ENCODE peak calls at places on chromosomes 3 and 15, in eight cellular contexts. W is AG04450; Z is pancreas; G is CD4-positive, alpha-beta T cell; S is neural progenitor cell; X is right cardiac atrium; N is CD8-positive, alpha-beta memory T cell; C is endodermal cell. E is an unnamed sample.
A peak's percentile ranks its signal among the peaks of the same experiment; 100 is the strongest.

GRCh38 chr3:67647390-67647878 is 7.0 kb downstream of the SUCLG2 start:
- DNase-seq in C (no peak), X (peak; percentile 43), N (no peak), Z (no peak), G (no peak), S (no peak), W (peak; percentile 91), E (no peak)

GRCh38 chr3:66723231-66723630 is 222.4 kb upstream of the LRIG1 start:
- DNase-seq in N (no peak), C (no peak), X (no peak), W (no peak), S (no peak), Z (no peak), G (no peak), E (no peak)

GRCh38 chr3:4848176-4848575 is 131.1 kb upstream of the BHLHE40 start:
- DNase-seq in S (no peak), C (no peak), G (no peak), N (no peak), Z (no peak), X (no peak), W (no peak), E (no peak)

GRCh38 chr3:99965681-99966408 is 148.2 kb downstream of the CMSS1 start:
- DNase-seq in C (no peak), S (no peak), W (no peak), G (no peak), Z (no peak), X (peak; percentile 55), N (no peak), E (no peak)

GRCh38 chr15:70469182-70469581 is 294.2 kb downstream of the UACA start:
- DNase-seq in S (no peak), C (no peak), Z (no peak), N (peak; percentile 2), W (no peak), X (no peak), G (no peak), E (no peak)

GRCh38 chr3:195450731-195451229 is 8.0 kb upstream of the ACAP2 start:
- DNase-seq in C (no peak), N (no peak), G (no peak), W (peak; percentile 85), S (no peak), Z (no peak), X (no peak), E (no peak)

GRCh38 chr15:69540622-69541021 is 88.0 kb downstream of the RPLP1 start:
- DNase-seq in G (no peak), W (no peak), X (no peak), N (no peak), Z (no peak), C (no peak), S (no peak), E (no peak)

GRCh38 chr15:39580117-39580629 is 706 bp upstream of the THBS1 start:
- DNase-seq in S (peak; percentile 94), G (peak; percentile 76), N (peak; percentile 90), C (peak; percentile 98), Z (peak; percentile 83), W (peak; percentile 95), X (peak; percentile 99), E (peak; percentile 85)

GRCh38 chr3:135248217-135248616 is 453.2 kb downstream of the EPHB1 start:
- DNase-seq in S (no peak), N (no peak), G (no peak), W (no peak), C (no peak), X (no peak), Z (no peak), E (no peak)

GRCh38 chr3:167742338-167742737 is 6.8 kb downstream of the SERPINI1 start:
- DNase-seq in S (no peak), C (no peak), Z (no peak), X (no peak), N (no peak), W (no peak), G (no peak), E (no peak)

GRCh38 chr15:90664650-90665287 is 52.4 kb upstream of the BLM start:
- DNase-seq in S (no peak), C (no peak), N (no peak), X (peak; percentile 86), G (no peak), Z (no peak), W (no peak), E (no peak)

GRCh38 chr15:82646250-82647044 is 716 bp downstream of the CPEB1 start:
- DNase-seq in Z (peak; percentile 42), G (no peak), N (no peak), X (no peak), C (peak; percentile 84), S (peak; percentile 49), W (no peak), E (no peak)

GRCh38 chr15:82649226-82649999 is 2.2 kb upstream of the CPEB1 start:
- DNase-seq in X (no peak), G (no peak), Z (no peak), N (no peak), S (no peak), W (no peak), C (no peak), E (no peak)

GRCh38 chr15:82648257-82649103 is 1.3 kb upstream of the CPEB1 start:
- DNase-seq in X (peak; percentile 57), S (peak; percentile 65), W (no peak), N (no peak), C (peak; percentile 79), G (no peak), Z (no peak), E (no peak)

GRCh38 chr15:82647835-82648256 is 683 bp upstream of the CPEB1 start:
- DNase-seq in C (peak; percentile 83), S (peak; percentile 60), W (no peak), N (peak; percentile 66), X (no peak), G (peak; percentile 44), Z (peak; percentile 7), E (peak; percentile 58)

GRCh38 chr15:82647045-82647834 is at the start of gene CPEB1:
- DNase-seq in X (peak; percentile 86), S (peak; percentile 65), W (no peak), G (peak; percentile 29), Z (peak; percentile 46), N (peak; percentile 55), C (peak; percentile 74), E (peak; percentile 52)
- H3K27me3 ChIP-seq in X (no peaks in the 10 kb centered on the region), S (peaks cover 99% of the 10 kb centered on the region), W (peaks cover 45% of the 10 kb centered on the region), G (peaks cover 69% of the 10 kb centered on the region), Z (no peaks in the 10 kb centered on the region), N (peaks cover 10% of the 10 kb centered on the region), C (peaks cover 68% of the 10 kb centered on the region), E (no peaks in the 10 kb centered on the region)

GRCh38 chr3:129047553-129047839 is 13.1 kb upstream of the GP9 start:
- DNase-seq in W (no peak), S (no peak), C (peak; percentile 31), Z (no peak), N (no peak), G (no peak), X (no peak), E (no peak)

GRCh38 chr3:129046732-129047552 is 13.6 kb upstream of the GP9 start:
- DNase-seq in C (no peak), S (no peak), Z (no peak), G (no peak), N (no peak), X (no peak), W (no peak), E (no peak)

GRCh38 chr3:129051776-129052400 is 8.7 kb upstream of the GP9 start:
- DNase-seq in Z (peak; percentile 31), G (no peak), C (peak; percentile 48), W (no peak), N (no peak), S (no peak), X (peak; percentile 89), E (no peak)

GRCh38 chr3:129052675-129053074 is 7.9 kb upstream of the GP9 start:
- DNase-seq in C (peak; percentile 35), W (no peak), X (peak; percentile 88), G (no peak), Z (peak; percentile 73), N (no peak), S (no peak), E (no peak)

DNA sequence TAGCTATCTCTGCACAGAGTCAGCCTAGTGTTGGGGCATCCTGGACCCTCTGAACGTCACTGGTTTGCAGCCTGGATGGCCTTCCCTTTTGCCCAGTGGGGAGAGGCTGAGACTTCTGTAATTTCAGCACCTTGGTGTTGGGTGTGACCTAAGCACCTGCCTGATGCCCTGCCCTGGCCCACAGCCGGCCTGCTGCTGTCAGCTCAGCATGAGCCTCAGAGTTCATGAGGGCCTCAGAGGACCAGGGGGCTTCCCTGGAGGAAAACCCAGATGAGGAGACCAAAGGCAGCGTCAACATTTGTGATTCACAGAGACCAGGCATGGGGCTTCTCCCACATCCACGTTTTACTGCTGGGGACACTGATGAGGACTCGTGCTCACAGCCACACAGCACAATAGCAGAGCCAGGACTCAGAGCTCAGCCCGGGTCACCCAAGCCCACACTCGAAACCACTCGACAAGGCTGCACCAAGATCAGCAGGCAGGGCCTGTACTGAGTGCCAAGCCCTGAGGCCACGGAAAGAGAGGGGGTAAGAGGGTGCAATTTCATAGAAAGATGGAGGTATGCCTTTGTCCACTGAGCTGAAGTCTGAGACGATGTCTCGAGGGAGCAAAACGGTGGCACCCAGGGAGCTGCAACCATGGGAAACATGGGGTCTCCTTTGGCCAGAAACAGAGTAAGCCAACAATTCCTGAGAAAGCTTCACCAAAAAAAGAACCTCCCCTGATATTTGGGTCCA is 9.9 kb upstream of the GP9 start:
- DNase-seq in S (no peak), N (no peak), G (no peak), C (peak; percentile 36), Z (no peak), W (no peak), X (no peak), E (no peak)
- H3K27me3 ChIP-seq in S (no peaks in the 10 kb centered on the region), N (no peaks in the 10 kb centered on the region), G (no peaks in the 10 kb centered on the region), C (no peaks in the 10 kb centered on the region), Z (no peaks in the 10 kb centered on the region), W (peaks cover 23% of the 10 kb centered on the region), X (no peaks in the 10 kb centered on the region), E (no peaks in the 10 kb centered on the region)

DNA sequence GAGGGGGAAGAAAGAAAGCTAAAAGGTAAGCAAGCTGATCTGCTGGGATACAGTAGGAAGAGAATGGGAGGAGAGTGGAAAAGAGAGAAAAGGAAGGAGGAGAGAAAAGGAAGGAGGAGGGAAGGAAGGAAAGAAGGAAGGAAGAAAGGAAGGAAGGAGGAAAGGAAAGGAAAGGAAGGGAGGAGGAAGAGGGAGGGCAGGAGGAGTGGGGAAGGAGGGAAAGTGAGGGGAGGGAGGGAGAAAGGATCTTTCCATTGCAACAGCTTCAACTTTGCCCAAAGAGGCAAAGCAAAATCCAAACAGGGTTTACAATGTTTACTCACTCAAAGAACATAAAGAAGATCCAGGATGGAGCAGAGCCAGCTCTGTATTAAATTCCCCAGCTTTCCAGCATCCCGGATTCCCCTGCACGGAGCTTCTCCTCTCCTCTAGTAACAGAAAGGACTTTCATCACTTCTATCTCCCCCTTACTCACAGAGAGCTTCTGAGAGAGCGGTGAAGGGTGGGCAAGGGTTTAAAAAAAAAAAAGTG is 494.2 kb upstream of the PROK2 start:
- DNase-seq in G (no peak), W (no peak), S (no peak), Z (no peak), X (no peak), C (no peak), N (no peak), E (no peak)
- H3K27me3 ChIP-seq in G (no peaks in the 10 kb centered on the region), W (peaks cover 8% of the 10 kb centered on the region), S (no peaks in the 10 kb centered on the region), Z (no peaks in the 10 kb centered on the region), X (no peaks in the 10 kb centered on the region), C (peaks cover 7% of the 10 kb centered on the region), N (no peaks in the 10 kb centered on the region), E (no peaks in the 10 kb centered on the region)

DNA sequence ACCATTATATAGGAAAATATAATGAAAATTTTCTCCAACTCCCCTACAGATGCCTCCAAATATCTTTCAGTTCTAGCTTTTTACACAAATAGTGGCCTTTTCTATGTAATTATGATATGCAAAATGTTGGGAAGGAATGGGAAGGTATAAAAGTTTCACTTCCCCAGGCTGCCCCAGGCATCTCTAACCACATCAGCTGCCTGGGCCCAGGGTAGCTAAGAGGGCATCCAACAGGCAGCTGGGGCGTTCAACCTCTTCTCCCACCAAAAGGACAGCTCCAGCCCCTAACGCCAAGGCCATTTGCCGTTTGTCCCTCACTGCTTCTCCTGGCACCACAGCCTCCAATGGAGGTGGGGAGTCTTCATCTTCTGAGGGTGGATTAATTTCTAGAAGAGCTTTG is 188.1 kb upstream of the TSC22D2 start:
- DNase-seq in W (no peak), C (no peak), Z (no peak), G (no peak), N (no peak), S (no peak), X (no peak), E (no peak)
- H3K27me3 ChIP-seq in W (no peaks in the 10 kb centered on the region), C (peaks cover 25% of the 10 kb centered on the region), Z (no peaks in the 10 kb centered on the region), G (peaks cover 29% of the 10 kb centered on the region), N (peaks cover 5% of the 10 kb centered on the region), S (peaks cover 12% of the 10 kb centered on the region), X (no peaks in the 10 kb centered on the region), E (peaks cover 5% of the 10 kb centered on the region)

E was measured in CD8-positive, alpha-beta T cell.